ENCODE peak calls at places on chromosome 9, in five cellular contexts. B is HCT116, R is endothelial cell of umbilical vein, M is K562, K is GM23338. U is an unnamed sample.

GRCh38 chr9:81083062-81083461 is 606.3 kb downstream of the TLE1 start:
- DNase-seq in B (no peak), R (no peak), M (no peak), K (peak; percentile 47), U (no peak)

GRCh38 chr9:133960568-133961129 is 31.5 kb downstream of the VAV2 start:
- DNase-seq in B (no peak), R (peak; percentile 33), M (no peak), K (peak; percentile 51), U (no peak)

GRCh38 chr9:124256517-124257069 is 1.2 kb upstream of the NEK6 start:
- DNase-seq in B (no peak), R (peak; percentile 36), M (no peak), K (no peak), U (no peak)

GRCh38 chr9:33677961-33678360 is 117.4 kb upstream of the PRSS3 start:
- DNase-seq in B (no peak), R (no peak), M (no peak), K (no peak), U (no peak)

GRCh38 chr9:128624566-128624965 is 32.1 kb downstream of the DYNC2I2 start:
- DNase-seq in B (no peak), R (no peak), M (no peak), K (no peak), U (no peak)

GRCh38 chr9:95740217-95741004 is 135.1 kb upstream of the ERCC6L2 start:
- DNase-seq in B (no peak), R (no peak), M (no peak), K (no peak), U (no peak)

GRCh38 chr9:128494108-128494742 is 10.3 kb upstream of the GLE1 start:
- DNase-seq in B (no peak), R (peak; percentile 92), M (peak; percentile 89), K (no peak), U (no peak)

GRCh38 chr9:133657120-133657661 is 21.0 kb downstream of the DBH start:
- DNase-seq in B (no peak), R (no peak), M (no peak), K (no peak), U (no peak)

GRCh38 chr9:71609453-71609840 is 158.9 kb downstream of the CEMIP2 start:
- DNase-seq in B (no peak), R (peak; percentile 18), M (no peak), K (no peak), U (no peak)

GRCh38 chr9:113649054-113649453 is 185.5 kb downstream of the RGS3 start:
- DNase-seq in B (no peak), R (peak; percentile 64), M (no peak), K (no peak), U (no peak)

GRCh38 chr9:124735121-124735520 is 36.0 kb downstream of the NR6A1 start:
- DNase-seq in B (peak; percentile 59), R (peak; percentile 48), M (no peak), K (peak; percentile 47), U (no peak)

GRCh38 chr9:5764130-5764868 is 68.6 kb downstream of the ERMP1 start:
- DNase-seq in B (no peak), R (no peak), M (no peak), K (no peak), U (no peak)

GRCh38 chr9:95729066-95729465 is 146.4 kb upstream of the ERCC6L2 start:
- DNase-seq in B (no peak), R (no peak), M (no peak), K (peak; percentile 8), U (no peak)

GRCh38 chr9:86336058-86336457 is 18.2 kb downstream of the TUT7 start:
- DNase-seq in B (no peak), R (no peak), M (no peak), K (no peak), U (no peak)

GRCh38 chr9:4833781-4834560 is 41.2 kb downstream of the RCL1 start:
- DNase-seq in B (no peak), R (peak; percentile 82), M (no peak), K (no peak), U (no peak)

GRCh38 chr9:98380065-98380681 is 124.7 kb upstream of the TBC1D2 start:
- DNase-seq in B (no peak), R (peak; percentile 8), M (no peak), K (peak; percentile 68), U (no peak)

GRCh38 chr9:105232207-105232606 is 12.2 kb upstream of the SLC44A1 start:
- DNase-seq in B (no peak), R (no peak), M (no peak), K (no peak), U (no peak)

GRCh38 chr9:85172001-85172978 is 502.8 kb downstream of the NTRK2 start:
- DNase-seq in B (no peak), R (no peak), M (no peak), K (no peak), U (no peak)

GRCh38 chr9:117828466-117828865 is 124.3 kb downstream of the TLR4 start:
- DNase-seq in B (no peak), R (no peak), M (no peak), K (no peak), U (no peak)

GRCh38 chr9:91883503-91883902 is 66.5 kb downstream of the ROR2 start:
- DNase-seq in B (no peak), R (no peak), M (no peak), K (no peak), U (no peak)

GRCh38 chr9:85224729-85225128 is 517.0 kb downstream of the AGTPBP1 start:
- DNase-seq in B (peak; percentile 40), R (peak; percentile 70), M (no peak), K (no peak), U (no peak)

GRCh38 chr9:77582572-77583365 is 65.4 kb downstream of the GNA14 start:
- DNase-seq in B (no peak), R (peak; percentile 51), M (no peak), K (no peak), U (no peak)
- TF ChIP-seq POLR2AphosphoS5 in B (no peak), R (no peak), M (no peak), K (no peak), U (no peak)

GRCh38 chr9:14314929-14315753 is 1.2 kb upstream of the NFIB start:
- DNase-seq in B (no peak), R (peak; percentile 67), M (peak; percentile 78), K (peak; percentile 74), U (no peak)

GRCh38 chr9:14313378-14313940 is 482 bp downstream of the NFIB start:
- DNase-seq in B (no peak), R (peak; percentile 43), M (peak; percentile 47), K (peak; percentile 80), U (no peak)

GRCh38 chr9:14315754-14316573 is 2.0 kb upstream of the NFIB start:
- DNase-seq in B (no peak), R (peak; percentile 75), M (no peak), K (peak; percentile 69), U (no peak)

GRCh38 chr9:14313951-14314423 is at the start of gene NFIB:
- DNase-seq in B (no peak), R (peak; percentile 33), M (peak; percentile 62), K (peak; percentile 79), U (no peak)

GRCh38 chr9:14314424-14314928 is 535 bp upstream of the NFIB start:
- DNase-seq in B (peak; percentile 19), R (peak; percentile 87), M (peak; percentile 70), K (peak; percentile 85), U (peak; percentile 87)
- TF ChIP-seq EZH2 in B (no peak), R (no peak), M (no peak), K (no peak), U (no peak)

GRCh38 chr9:27053369-27054057 is 48.0 kb upstream of the LRRC19 start:
- DNase-seq in B (no peak), R (peak; percentile 98), M (no peak), K (no peak), U (no peak)
- TF ChIP-seq POLR2AphosphoS5 in B (no peak), R (peak; percentile 68), M (no peak), K (no peak), U (no peak)

GRCh38 chr9:136198605-136199083 is 6.3 kb downstream of the LHX3 start:
- DNase-seq in B (no peak), R (peak; percentile 10), M (no peak), K (peak; percentile 69), U (no peak)
- TF ChIP-seq EZH2 in B (no peak), R (peak; percentile 59), M (no peak), K (peak; percentile 87), U (no peak)

GRCh38 chr9:109972026-109973005 is 192.3 kb downstream of the PALM2AKAP2 start:
- DNase-seq in B (no peak), R (no peak), M (no peak), K (peak; percentile 37), U (no peak)
- TF ChIP-seq POLR2AphosphoS5 in B (no peak), R (no peak), M (no peak), K (no peak), U (no peak)

GRCh38 chr9:126611592-126612328 is 2.0 kb upstream of the LMX1B start:
- DNase-seq in B (peak; percentile 32), R (peak; percentile 46), M (peak; percentile 69), K (peak; percentile 90), U (no peak)
- TF ChIP-seq EZH2 in B (no peak), R (peak; percentile 95), M (no peak), K (peak; percentile 98), U (peak; percentile 79)

DNA sequence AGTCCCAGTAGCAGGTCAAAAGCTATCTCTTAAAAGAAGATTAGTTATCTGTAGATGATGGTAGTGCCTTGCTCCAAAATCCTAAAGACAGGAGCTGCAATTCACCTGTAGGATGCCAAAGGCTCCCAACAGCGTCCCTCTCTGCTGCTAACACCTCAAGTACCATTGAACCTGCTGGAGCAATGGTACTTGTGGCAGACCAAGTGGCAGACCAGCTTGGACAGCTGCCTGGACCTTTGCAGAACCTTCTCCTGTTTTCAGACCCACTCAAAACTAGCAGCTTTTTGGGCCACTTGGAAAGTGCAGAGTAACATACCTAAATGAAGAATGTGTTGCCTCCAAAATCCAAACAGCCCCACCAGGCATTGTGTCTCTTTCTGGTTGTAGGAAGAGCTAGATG is 6.9 kb upstream of the CCDC180 start:
- DNase-seq in B (no peak), R (no peak), M (no peak), K (no peak), U (no peak)
- TF ChIP-seq POLR2AphosphoS5 in B (no peak), R (no peak), M (no peak), K (no peak), U (no peak)

GRCh38 chr9:136846376-136847064 is 2.7 kb upstream of the PHPT1 start:
- DNase-seq in B (no peak), R (no peak), M (no peak), K (no peak), U (no peak)
- TF ChIP-seq EZH2 in B (no peak), R (peak; percentile 99), M (no peak), K (no peak), U (no peak)

GRCh38 chr9:107749787-107750444 is 260.3 kb upstream of the KLF4 start:
- DNase-seq in B (peak; percentile 85), R (peak; percentile 84), M (peak; percentile 62), K (peak; percentile 69), U (no peak)
- TF ChIP-seq POLR2AphosphoS5 in B (peak; percentile 73), R (no peak), M (no peak), K (peak; percentile 17), U (no peak)

GRCh38 chr9:135262248-135262647 is 174.8 kb downstream of the OLFM1 start:
- DNase-seq in B (no peak), R (no peak), M (no peak), K (no peak), U (no peak)

GRCh38 chr9:135265931-135266330 is 178.5 kb downstream of the OLFM1 start:
- DNase-seq in B (no peak), R (no peak), M (no peak), K (no peak), U (no peak)

GRCh38 chr9:135269912-135270630 is 182.6 kb downstream of the OLFM1 start:
- DNase-seq in B (no peak), R (no peak), M (no peak), K (no peak), U (no peak)

GRCh38 chr9:135268981-135269380 is 181.5 kb downstream of the OLFM1 start:
- DNase-seq in B (no peak), R (no peak), M (no peak), K (no peak), U (no peak)

GRCh38 chr9:135267410-135267809 is 179.9 kb downstream of the OLFM1 start:
- DNase-seq in B (no peak), R (no peak), M (no peak), K (no peak), U (no peak)
- TF ChIP-seq EZH2 in B (no peak), R (no peak), M (no peak), K (no peak), U (no peak)